ENCODE peak calls at places on chromosome 1, in ten cellular contexts. V is dorsolateral prefrontal cortex; N is A549; G is OCI-LY7; X is cardiac muscle cell; T is heart left ventricle; F is thoracic aorta; D is prostate gland; H is CD4-positive, alpha-beta T cell; Z is upper lobe of right lung. U is an unnamed sample.

GRCh38 chr1:204714861-204715511 is 29.4 kb upstream of the LRRN2 start:
- DNase-seq in V (no peak), N (no peak), G (peak; percentile 65), X (peak; percentile 41), T (no peak), F (no peak), D (no peak), H (no peak), Z (no peak), U (peak; percentile 81)

GRCh38 chr1:246836169-246836568 is 95.6 kb downstream of the AHCTF1 start:
- DNase-seq in V (no peak), N (no peak), G (no peak), X (no peak), T (no peak), F (no peak), D (no peak), H (no peak), Z (no peak), U (no peak)

GRCh38 chr1:108592030-108592759 is 32.3 kb downstream of the EEIG2 start:
- DNase-seq in V (no peak), N (no peak), G (peak; percentile 4), X (no peak), T (no peak), F (no peak), D (no peak), H (no peak), Z (no peak), U (no peak)

GRCh38 chr1:45491464-45492260 is 699 bp upstream of the TESK2 start:
- DNase-seq in V (no peak), N (no peak), G (no peak), X (no peak), T (no peak), F (no peak), D (no peak), H (no peak), Z (no peak), U (no peak)

GRCh38 chr1:226736908-226737818 is 1.9 kb downstream of the ITPKB start:
- DNase-seq in V (peak; percentile 82), N (no peak), G (peak; percentile 83), X (peak; percentile 74), T (peak; percentile 51), F (no peak), D (peak; percentile 40), H (peak; percentile 61), Z (peak; percentile 74), U (peak; percentile 86)

GRCh38 chr1:227890451-227891222 is 57.1 kb downstream of the WNT9A start:
- DNase-seq in V (peak; percentile 24), N (no peak), G (no peak), X (no peak), T (no peak), F (no peak), D (peak; percentile 2), H (no peak), Z (peak; percentile 48), U (no peak)

GRCh38 chr1:204520834-204521709 is 4.9 kb downstream of the MDM4 start:
- DNase-seq in V (no peak), N (no peak), G (peak; percentile 99), X (no peak), T (no peak), F (no peak), D (no peak), H (peak; percentile 63), Z (no peak), U (no peak)

GRCh38 chr1:45999507-45999906 is 132.9 kb downstream of the PIK3R3 start:
- DNase-seq in V (no peak), N (no peak), G (no peak), X (no peak), T (no peak), F (no peak), D (no peak), H (no peak), Z (no peak), U (no peak)

GRCh38 chr1:19477284-19478240 is 7.8 kb downstream of the CAPZB start:
- DNase-seq in V (no peak), N (no peak), G (peak; percentile 69), X (no peak), T (no peak), F (no peak), D (no peak), H (no peak), Z (no peak), U (no peak)

GRCh38 chr1:116375884-116376733 is 3.1 kb downstream of the ATP1A1 start:
- DNase-seq in V (peak; percentile 52), N (no peak), G (peak; percentile 68), X (peak; percentile 69), T (peak; percentile 64), F (peak; percentile 69), D (peak; percentile 96), H (peak; percentile 34), Z (peak; percentile 89), U (peak; percentile 44)

GRCh38 chr1:208184993-208185703 is 59.0 kb downstream of the PLXNA2 start:
- DNase-seq in V (no peak), N (no peak), G (no peak), X (no peak), T (no peak), F (no peak), D (no peak), H (no peak), Z (no peak), U (no peak)

GRCh38 chr1:200184196-200184595 is 156.7 kb downstream of the NR5A2 start:
- DNase-seq in V (no peak), N (peak; percentile 70), G (no peak), X (no peak), T (peak; percentile 75), F (peak; percentile 52), D (peak; percentile 43), H (no peak), Z (peak; percentile 92), U (no peak)

GRCh38 chr1:109252893-109253802 is 3.8 kb downstream of the CELSR2 start:
- DNase-seq in V (peak; percentile 89), N (no peak), G (peak; percentile 73), X (no peak), T (no peak), F (no peak), D (peak; percentile 78), H (no peak), Z (peak; percentile 57), U (no peak)

GRCh38 chr1:206975313-206975712 is 5.1 kb upstream of the FCAMR start:
- DNase-seq in V (no peak), N (no peak), G (no peak), X (no peak), T (no peak), F (no peak), D (no peak), H (no peak), Z (no peak), U (no peak)

DNA sequence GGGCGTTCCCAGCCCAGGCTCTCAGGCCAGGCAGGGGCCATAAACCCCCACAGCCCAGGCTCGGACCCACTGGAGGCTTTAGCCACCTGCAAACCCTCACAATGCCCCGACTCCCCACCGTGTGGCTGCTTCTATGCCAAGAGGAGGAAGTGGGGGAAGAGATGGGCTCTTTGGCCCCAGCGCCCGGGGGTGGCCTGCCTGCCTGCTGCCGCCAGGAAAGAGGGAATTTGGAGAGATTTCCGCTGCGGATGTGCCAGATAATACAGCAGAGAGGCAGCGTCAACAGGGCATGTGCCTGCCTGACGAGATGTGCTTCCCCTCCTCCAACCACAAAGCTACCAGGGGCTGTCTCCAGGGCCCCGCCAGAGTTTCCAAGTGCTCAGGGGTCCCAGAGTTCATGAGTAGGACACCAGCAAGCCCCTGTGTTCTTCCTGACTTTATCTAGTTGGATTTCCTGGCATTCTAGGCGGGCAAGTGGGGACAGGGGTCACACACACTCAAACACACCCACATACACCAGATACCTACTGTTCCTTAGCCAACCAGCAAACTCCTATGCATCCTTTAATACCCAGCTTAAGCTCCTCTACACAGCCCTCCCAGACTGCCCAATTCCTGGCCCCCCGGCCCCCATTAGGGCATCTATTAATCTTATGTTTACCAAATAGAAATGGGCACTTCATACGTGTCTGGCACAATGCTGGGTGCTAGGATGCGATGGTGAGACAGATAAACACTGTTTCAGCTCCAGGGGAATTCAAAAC is 14.1 kb downstream of the EPHA2 start:
- DNase-seq in V (no peak), N (no peak), G (no peak), X (no peak), T (no peak), F (no peak), D (peak; percentile 57), H (no peak), Z (no peak), U (peak; percentile 28)
- H3K27ac ChIP-seq in V (peak overlapping the region; percentile 33), N (peak overlapping the region; percentile 100), G (no peak overlapping the region), X (peak overlapping the region; percentile 95), T (peak overlapping the region; percentile 71), F (peak overlapping the region; percentile 79), D (peak overlapping the region; percentile 65), H (no peak overlapping the region), Z (peak overlapping the region; percentile 51), U (peak overlapping the region; percentile 39)

GRCh38 chr1:94702440-94702810 is 117.7 kb upstream of the SLC44A3 start:
- DNase-seq in V (no peak), N (no peak), G (no peak), X (no peak), T (no peak), F (no peak), D (no peak), H (no peak), Z (no peak), U (no peak)
- H3K27ac ChIP-seq in V (no peak overlapping the region), N (peak overlapping the region; percentile 68), G (no peak overlapping the region), X (no peak overlapping the region), T (no peak overlapping the region), F (no peak overlapping the region), D (peak overlapping the region; percentile 23), H (no peak overlapping the region), Z (peak overlapping the region; percentile 19), U (no peak overlapping the region)

DNA sequence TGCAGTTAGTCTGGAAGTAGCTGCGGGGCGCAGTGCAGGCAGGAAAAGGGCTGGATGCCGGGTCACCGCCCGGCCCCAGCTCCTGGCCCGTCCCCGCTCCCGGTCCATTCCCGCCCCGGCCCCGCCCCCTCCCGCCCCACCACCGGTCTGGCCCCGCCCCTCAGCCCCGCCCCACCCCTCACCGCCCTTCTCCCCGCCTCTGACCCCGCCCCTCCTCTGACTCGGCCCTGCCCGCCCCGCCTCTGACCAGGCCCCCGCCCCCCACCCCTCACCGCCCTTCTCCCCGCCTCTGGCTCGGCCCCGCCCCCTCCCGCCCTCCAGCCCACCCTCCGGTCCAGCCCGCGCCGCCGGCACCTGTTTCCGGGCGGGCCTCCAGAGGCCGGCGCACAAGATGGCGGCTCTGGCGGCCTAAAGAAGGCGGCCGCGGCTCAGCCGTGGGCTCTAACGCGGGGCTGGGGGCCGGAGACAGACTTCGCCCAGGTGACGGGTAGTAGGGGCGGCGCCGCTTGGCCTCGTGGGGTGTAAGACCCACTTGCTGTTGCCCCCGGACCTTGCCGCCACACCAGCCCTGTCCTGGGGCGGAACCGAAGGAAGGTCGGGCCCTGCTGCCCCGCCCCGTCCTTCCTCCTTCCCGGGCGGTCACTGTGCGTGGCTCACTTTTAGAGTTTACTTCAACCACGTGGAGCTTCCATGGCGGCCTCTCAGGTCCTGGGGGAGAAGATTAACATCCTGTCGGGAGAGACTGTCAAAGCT is at the start of gene UBIAD1:
- DNase-seq in V (peak; percentile 87), N (peak; percentile 72), G (peak; percentile 91), X (peak; percentile 93), T (peak; percentile 91), F (peak; percentile 55), D (peak; percentile 81), H (peak; percentile 78), Z (peak; percentile 92), U (peak; percentile 96)
- H3K27ac ChIP-seq in V (peak within 1 kb of the TSS; percentile 95), N (peak within 1 kb of the TSS; percentile 98), G (peak within 1 kb of the TSS; percentile 63), X (peak within 1 kb of the TSS; percentile 98), T (peak within 1 kb of the TSS; percentile 91), F (peak within 1 kb of the TSS; percentile 83), D (peak within 1 kb of the TSS; percentile 86), H (peak within 1 kb of the TSS; percentile 88), Z (peak within 1 kb of the TSS; percentile 94), U (peak within 1 kb of the TSS; percentile 72)

DNA sequence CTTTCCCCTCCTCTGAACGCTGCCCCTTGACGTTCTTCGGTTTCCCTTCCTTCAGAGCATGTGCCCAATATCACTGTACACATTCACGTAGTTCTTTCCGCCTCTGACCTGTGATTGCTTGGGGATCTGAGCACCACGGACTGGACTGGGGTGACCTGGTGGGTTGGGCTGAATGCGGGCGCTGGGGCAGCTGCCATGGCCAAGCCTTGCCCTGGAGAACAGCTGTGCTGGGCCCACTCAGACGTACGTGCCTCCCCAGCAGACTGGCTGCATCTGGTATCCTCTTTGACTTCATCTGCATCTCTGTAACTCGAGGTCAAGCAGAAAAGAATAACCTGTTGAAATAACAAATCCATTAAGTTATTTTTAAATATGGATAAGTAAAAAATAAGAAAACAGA is 35.1 kb upstream of the DISC1 start:
- DNase-seq in V (no peak), N (no peak), G (no peak), X (no peak), T (no peak), F (no peak), D (no peak), H (no peak), Z (no peak), U (no peak)
- H3K27ac ChIP-seq in V (no peak overlapping the region), N (no peak overlapping the region), G (no peak overlapping the region), X (no peak overlapping the region), T (no peak overlapping the region), F (no peak overlapping the region), D (no peak overlapping the region), H (no peak overlapping the region), Z (no peak overlapping the region), U (no peak overlapping the region)

U was measured in neural progenitor cell.